ENCODE peak calls at places on chromosomes 16 and 17, in seven cellular contexts. Q, O, R, U, Z, I and B are unnamed samples.

GRCh38 chr16:66107661-66108060 is 258.8 kb upstream of the CDH5 start:
- DNase-seq in Q (no peak), Z (no peak), O (no peak), I (no peak), U (no peak), R (no peak), B (no peak)

GRCh38 chr17:65228287-65228686 is 91.1 kb downstream of the RGS9 start:
- DNase-seq in R (no peak), U (no peak), Z (no peak), O (no peak), Q (no peak), I (no peak), B (no peak)

GRCh38 chr17:68868708-68869107 is 86.5 kb downstream of the ABCA8 start:
- DNase-seq in Q (no peak), O (no peak), I (no peak), R (no peak), U (no peak), Z (no peak), B (no peak)

GRCh38 chr16:15572329-15573001 is 70.5 kb downstream of the MARF1 start:
- DNase-seq in Z (peak), R (no peak), O (no peak), U (no peak), I (no peak), Q (no peak), B (no peak)

GRCh38 chr17:81397314-81398169 is 2.3 kb downstream of the BAHCC1 start:
- DNase-seq in O (peak), R (no peak), I (no peak), Q (no peak), U (no peak), Z (no peak), B (peak)

GRCh38 chr17:82288602-82288927 is 15.1 kb upstream of the CSNK1D start:
- DNase-seq in I (no peak), O (no peak), Z (no peak), R (no peak), Q (no peak), U (no peak), B (no peak)

GRCh38 chr17:66549731-66550207 is 247.4 kb downstream of the PRKCA start:
- DNase-seq in Q (no peak), U (no peak), R (peak), I (no peak), O (no peak), Z (no peak), B (no peak)

GRCh38 chr17:31794111-31794510 is 64.9 kb downstream of the COPRS start:
- DNase-seq in U (no peak), I (no peak), R (no peak), Q (no peak), Z (no peak), O (no peak), B (no peak)

GRCh38 chr17:81509048-81509686 is 3.4 kb downstream of the ACTG1 start:
- DNase-seq in U (no peak), I (no peak), Q (no peak), O (no peak), R (no peak), Z (no peak), B (no peak)

GRCh38 chr16:68503334-68503733 is 35.8 kb upstream of the ZFP90 start:
- DNase-seq in R (no peak), I (no peak), O (no peak), Z (no peak), Q (no peak), U (no peak), B (no peak)

GRCh38 chr17:62674363-62674739 is 46.9 kb downstream of the MRC2 start:
- DNase-seq in Q (no peak), I (no peak), U (no peak), Z (no peak), R (no peak), O (no peak), B (no peak)

GRCh38 chr16:56286819-56287218 is 95.5 kb downstream of the GNAO1 start:
- DNase-seq in U (no peak), R (no peak), Q (no peak), O (no peak), Z (no peak), I (no peak), B (no peak)

GRCh38 chr17:61464121-61464905 is 12.1 kb downstream of the TBX4 start:
- DNase-seq in O (no peak), U (peak), R (no peak), Q (no peak), Z (peak), I (no peak), B (no peak)

GRCh38 chr17:74935585-74936469 is at the start of gene OTOP3:
- DNase-seq in I (no peak), O (no peak), Z (no peak), U (no peak), R (no peak), Q (no peak), B (no peak)

GRCh38 chr17:21170829-21171228 is 43.1 kb downstream of the TMEM11 start:
- DNase-seq in Z (no peak), R (no peak), I (no peak), O (no peak), U (no peak), Q (no peak), B (no peak)

GRCh38 chr16:1244881-1245280 is 4.4 kb downstream of the TPSAB1 start:
- DNase-seq in O (no peak), U (no peak), R (no peak), Z (peak), I (no peak), Q (no peak), B (no peak)

GRCh38 chr17:76539631-76540271 is at the start of gene PRCD:
- DNase-seq in Q (no peak), U (no peak), O (no peak), Z (no peak), R (no peak), I (no peak), B (peak)

GRCh38 chr16:72884037-72884436 is 163.9 kb downstream of the ZFHX3 start:
- DNase-seq in R (no peak), O (no peak), I (no peak), Z (peak), Q (no peak), U (no peak), B (no peak)

GRCh38 chr16:79176987-79177386 is 423.6 kb downstream of the MAF start:
- DNase-seq in I (no peak), R (no peak), O (no peak), Z (no peak), U (no peak), Q (no peak), B (no peak)

GRCh38 chr17:34998205-34998604 is 17.9 kb downstream of the LIG3 start:
- DNase-seq in U (peak), Q (peak), I (peak), O (peak), Z (peak), R (peak), B (peak)

GRCh38 chr17:76772842-76773521 is 35.1 kb downstream of the MFSD11 start:
- DNase-seq in I (no peak), O (no peak), R (peak), Q (peak), Z (peak), U (no peak), B (peak)

GRCh38 chr17:64115871-64116534 is 13.9 kb downstream of the ERN1 start:
- DNase-seq in Q (no peak), U (no peak), I (no peak), R (peak), Z (peak), O (no peak), B (no peak)

GRCh38 chr17:40371261-40371929 is 6.9 kb upstream of the GJD3 start:
- DNase-seq in I (no peak), Z (peak), R (no peak), U (peak), O (no peak), Q (no peak), B (no peak)

GRCh38 chr17:7929158-7930029 is at the start of gene KCNAB3:
- DNase-seq in Q (no peak), Z (peak), I (no peak), R (peak), U (no peak), O (peak), B (peak)

GRCh38 chr16:3192476-3193019 is 4.5 kb downstream of the OR1F1 start:
- DNase-seq in R (no peak), O (no peak), I (no peak), Z (no peak), Q (no peak), U (no peak), B (no peak)

GRCh38 chr17:20109121-20109520 is 100.0 kb downstream of the SPECC1 start:
- DNase-seq in I (no peak), Q (no peak), Z (no peak), U (no peak), R (no peak), O (no peak), B (no peak)

GRCh38 chr17:49016775-49017463 is 19.7 kb downstream of the IGF2BP1 start:
- DNase-seq in Z (no peak), R (peak), O (no peak), U (peak), Q (no peak), I (no peak), B (peak)

GRCh38 chr16:68756250-68757051 is 19.4 kb downstream of the CDH1 start:
- DNase-seq in Q (no peak), U (peak), I (no peak), R (no peak), O (no peak), Z (no peak), B (peak)

GRCh38 chr16:30084096-30084815 is 7.5 kb downstream of the TBX6 start:
- DNase-seq in R (no peak), I (no peak), Q (no peak), U (no peak), Z (no peak), O (no peak), B (no peak)

GRCh38 chr17:8192070-8192815 is 2.3 kb upstream of the BORCS6 start:
- DNase-seq in Z (peak), R (no peak), I (no peak), U (peak), Q (no peak), O (no peak), B (peak)

GRCh38 chr16:19829844-19830703 is 54.6 kb downstream of the GPRC5B start:
- DNase-seq in R (no peak), I (no peak), Q (no peak), O (no peak), Z (no peak), U (no peak), B (no peak)

GRCh38 chr17:30812218-30813177 is 12.0 kb downstream of the CRLF3 start:
- DNase-seq in O (no peak), U (no peak), Z (peak), R (no peak), I (no peak), Q (no peak), B (no peak)

GRCh38 chr17:40070644-40070894 is 7.8 kb downstream of the THRA start:
- DNase-seq in R (no peak), Z (no peak), I (no peak), O (peak), U (no peak), Q (no peak), B (no peak)

GRCh38 chr17:40218740-40219072 is 398 bp upstream of the WIPF2 start:
- DNase-seq in Z (peak), O (peak), Q (peak), R (peak), U (peak), I (no peak), B (peak)

GRCh38 chr17:29958947-29959657 is 17.7 kb downstream of the EFCAB5 start:
- DNase-seq in O (no peak), I (no peak), Q (no peak), R (no peak), U (no peak), Z (no peak), B (no peak)

GRCh38 chr16:58614212-58614611 is 15.4 kb downstream of the CNOT1 start:
- DNase-seq in I (no peak), U (no peak), Q (no peak), Z (no peak), R (peak), O (no peak), B (no peak)

GRCh38 chr16:11604783-11605563 is 18.3 kb upstream of the LITAF start:
- DNase-seq in Z (no peak), Q (no peak), O (no peak), R (no peak), I (no peak), U (peak), B (peak)

GRCh38 chr17:79183221-79184158 is 108.9 kb downstream of the ENGASE start:
- DNase-seq in O (peak), R (no peak), U (no peak), I (no peak), Z (no peak), Q (no peak), B (peak)